ENCODE peak calls at places on chromosomes 3 and 15, in four cellular contexts. B, E, C and O are unnamed samples. For H3K36me3, the result is how much of the 10 kb centered on the place peaks cover.

GRCh38 chr15:39578851-39579486 is 1.9 kb upstream of the THBS1 start:
- DNase-seq in E (no peak), B (no peak), C (no peak), O (no peak)

GRCh38 chr3:72591522-72592421 is 256.5 kb downstream of the SHQ1 start:
- DNase-seq in B (peak), E (peak), C (no peak), O (peak)

GRCh38 chr3:192212335-192212734 is 515.0 kb downstream of the FGF12 start:
- DNase-seq in B (no peak), C (no peak), E (no peak), O (no peak)

GRCh38 chr15:90994059-90994416 is 297 bp downstream of the PRC1 start:
- DNase-seq in C (no peak), E (peak), B (no peak), O (no peak)

GRCh38 chr3:45103334-45103733 is 42.8 kb downstream of the CDCP1 start:
- DNase-seq in E (no peak), B (no peak), C (no peak), O (no peak)

GRCh38 chr15:77568014-77568959 is 64.4 kb downstream of the LINGO1 start:
- DNase-seq in E (no peak), B (no peak), C (no peak), O (no peak)

GRCh38 chr3:153513236-153513635 is 351.2 kb downstream of the RAP2B start:
- DNase-seq in C (no peak), B (no peak), E (no peak), O (peak)

GRCh38 chr3:192819001-192819569 is 91.7 kb upstream of the FGF12 start:
- DNase-seq in C (no peak), E (no peak), B (no peak), O (no peak)

GRCh38 chr15:66815322-66815721 is 113.3 kb downstream of the SMAD6 start:
- DNase-seq in B (no peak), C (no peak), E (no peak), O (no peak)

GRCh38 chr3:48993834-48994233 is 3.8 kb downstream of the P4HTM start:
- DNase-seq in B (no peak), E (no peak), C (no peak), O (no peak)

GRCh38 chr3:194255252-194256039 is 95.7 kb downstream of the CPN2 start:
- DNase-seq in E (peak), B (peak), C (no peak), O (peak)
- TF ChIP-seq CTCF in E (no peak), B (no peak), C (no peak), O (no peak)

DNA sequence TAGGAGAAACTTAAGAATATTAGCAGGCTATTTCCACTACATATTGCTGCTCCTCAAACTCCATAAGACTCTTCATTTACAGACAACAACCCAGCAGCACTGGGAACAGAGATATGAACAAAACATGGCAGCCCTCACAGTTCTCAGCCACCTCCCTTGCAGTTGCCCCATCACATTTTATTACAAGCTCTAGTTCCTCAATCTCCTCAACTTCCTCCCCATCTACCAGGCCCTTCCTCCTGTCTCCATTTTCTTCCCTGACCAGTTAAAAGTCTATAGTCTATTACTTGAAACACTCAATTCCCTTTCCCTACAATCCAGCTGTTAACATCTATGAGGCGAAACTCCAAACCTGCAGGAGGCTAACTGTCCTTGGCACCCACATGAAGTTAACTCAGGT is 412.5 kb downstream of the TBC1D5 start:
- DNase-seq in C (no peak), E (no peak), B (no peak), O (no peak)
- H3K36me3 ChIP-seq in C (under half), E (under half), B (under half), O (under half)

GRCh38 chr3:57856675-57857074 is 100.6 kb downstream of the SLMAP start:
- DNase-seq in E (no peak), B (no peak), C (no peak), O (no peak)
- TF ChIP-seq CTCF in E (peak), B (no peak), C (no peak), O (no peak)

GRCh38 chr3:194647747-194648146 is 14.5 kb upstream of the TMEM44 start:
- DNase-seq in C (no peak), B (no peak), E (no peak), O (no peak)
- H3K36me3 ChIP-seq in C (under half), B (under half), E (under half), O (under half)

GRCh38 chr3:47629770-47630169 is 51.1 kb upstream of the CSPG5 start:
- DNase-seq in E (no peak), C (no peak), B (no peak), O (no peak)
- TF ChIP-seq CTCF in E (no peak), C (no peak), B (no peak), O (no peak)